ENCODE peak calls at places on chromosomes 6 and 20, in five cellular contexts. S is breast epithelium, M is cardiac muscle cell, P is left lung, D is adrenal gland. F is an unnamed sample. For H3K4me1, the result is how much of the 10 kb centered on the place peaks cover.

GRCh38 chr6:127606131-127606562 is 29.2 kb downstream of the C6orf58 start:
- DNase-seq in S (no peak), M (peak), P (no peak), D (no peak), F (no peak)

GRCh38 chr6:135163440-135163738 is 17.7 kb upstream of the MYB start:
- DNase-seq in S (no peak), M (no peak), P (no peak), D (no peak), F (no peak)

GRCh38 chr6:166402582-166403277 is 20.0 kb upstream of the MPC1 start:
- DNase-seq in S (no peak), M (no peak), P (no peak), D (no peak), F (no peak)

GRCh38 chr20:58378056-58378455 is 11.0 kb upstream of the VAPB start:
- DNase-seq in S (no peak), M (no peak), P (no peak), D (no peak), F (no peak)

GRCh38 chr6:44058617-44059358 is 68.5 kb downstream of the MRPL14 start:
- DNase-seq in S (peak), M (no peak), P (peak), D (peak), F (no peak)

GRCh38 chr20:51456511-51457280 is 85.8 kb downstream of the NFATC2 start:
- DNase-seq in S (peak), M (peak), P (peak), D (peak), F (peak)

GRCh38 chr6:48671506-48671905 is 560.5 kb upstream of the PTCHD4 start:
- DNase-seq in S (no peak), M (no peak), P (no peak), D (no peak), F (no peak)

GRCh38 chr20:56809668-56810067 is 180.6 kb downstream of the TFAP2C start:
- DNase-seq in S (peak), M (no peak), P (no peak), D (no peak), F (no peak)

GRCh38 chr6:115898246-115898645 is 162.4 kb downstream of the FRK start:
- DNase-seq in S (no peak), M (no peak), P (no peak), D (no peak), F (no peak)

GRCh38 chr20:14148042-14148441 is 152.7 kb downstream of the MACROD2 start:
- DNase-seq in S (no peak), M (no peak), P (no peak), D (no peak), F (no peak)

GRCh38 chr6:63788569-63788968 is 153.0 kb downstream of the PHF3 start:
- DNase-seq in S (no peak), M (no peak), P (no peak), D (no peak), F (no peak)

GRCh38 chr6:107179004-107179403 is 63.7 kb upstream of the BEND3 start:
- DNase-seq in S (no peak), M (no peak), P (no peak), D (no peak), F (no peak)

GRCh38 chr20:43096471-43096870 is 93.2 kb downstream of the PTPRT start:
- DNase-seq in S (no peak), M (peak), P (no peak), D (no peak), F (peak)

GRCh38 chr6:18551228-18551627 is 164.1 kb downstream of the RNF144B start:
- DNase-seq in S (no peak), M (no peak), P (no peak), D (no peak), F (no peak)

GRCh38 chr20:363319-364078 is 16.6 kb downstream of the NRSN2 start:
- DNase-seq in S (no peak), M (no peak), P (no peak), D (no peak), F (no peak)

GRCh38 chr6:145497006-145497405 is 238.3 kb downstream of the EPM2A start:
- DNase-seq in S (no peak), M (no peak), P (no peak), D (no peak), F (no peak)

GRCh38 chr20:45044084-45044573 is 56.8 kb downstream of the KCNS1 start:
- DNase-seq in S (no peak), M (peak), P (no peak), D (peak), F (peak)

GRCh38 chr6:513058-513457 is 121.5 kb downstream of the IRF4 start:
- DNase-seq in S (no peak), M (no peak), P (no peak), D (no peak), F (no peak)

GRCh38 chr6:160382946-160383345 is 34.8 kb downstream of the SLC22A3 start:
- DNase-seq in S (no peak), M (no peak), P (no peak), D (no peak), F (no peak)

GRCh38 chr20:62202083-62202395 is 18.0 kb downstream of the HRH3 start:
- DNase-seq in S (no peak), M (no peak), P (peak), D (no peak), F (no peak)

GRCh38 chr6:126228001-126228791 is 111.7 kb upstream of the CENPW start:
- DNase-seq in S (no peak), M (peak), P (peak), D (no peak), F (no peak)

GRCh38 chr6:137879301-137879700 is 12.2 kb downstream of the TNFAIP3 start:
- DNase-seq in S (no peak), M (no peak), P (no peak), D (no peak), F (no peak)

GRCh38 chr20:39877792-39878191 is 811.2 kb downstream of the MAFB start:
- DNase-seq in S (no peak), M (no peak), P (no peak), D (no peak), F (no peak)

GRCh38 chr20:2178328-2179232 is 77.0 kb downstream of the STK35 start:
- DNase-seq in S (no peak), M (peak), P (no peak), D (no peak), F (no peak)

GRCh38 chr6:106889692-106890091 is 84.8 kb downstream of the CD24 start:
- DNase-seq in S (no peak), M (no peak), P (no peak), D (no peak), F (no peak)

GRCh38 chr6:37942606-37943376 is 123.3 kb downstream of the ZFAND3 start:
- DNase-seq in S (no peak), M (no peak), P (no peak), D (no peak), F (no peak)

GRCh38 chr6:138692058-138692977 is 81.3 kb upstream of the CCDC28A start:
- DNase-seq in S (peak), M (peak), P (peak), D (peak), F (peak)

GRCh38 chr6:85679445-85680123 is 36.9 kb upstream of the SYNCRIP start:
- DNase-seq in S (no peak), M (no peak), P (no peak), D (no peak), F (no peak)

GRCh38 chr20:47348539-47349142 is 7.9 kb downstream of the ZMYND8 start:
- DNase-seq in S (no peak), M (no peak), P (no peak), D (no peak), F (no peak)

GRCh38 chr6:81331526-81331925 is 421.0 kb downstream of the TENT5A start:
- DNase-seq in S (no peak), M (no peak), P (no peak), D (no peak), F (no peak)

GRCh38 chr20:16666272-16666671 is 63.6 kb upstream of the SNRPB2 start:
- DNase-seq in S (no peak), M (no peak), P (no peak), D (no peak), F (no peak)

GRCh38 chr6:30883476-30883742 is 910 bp upstream of the DDR1 start:
- DNase-seq in S (no peak), M (no peak), P (no peak), D (no peak), F (no peak)
- H3K4me1 ChIP-seq in S (under half), M (half or more), P (under half), D (under half), F (under half)

DNA sequence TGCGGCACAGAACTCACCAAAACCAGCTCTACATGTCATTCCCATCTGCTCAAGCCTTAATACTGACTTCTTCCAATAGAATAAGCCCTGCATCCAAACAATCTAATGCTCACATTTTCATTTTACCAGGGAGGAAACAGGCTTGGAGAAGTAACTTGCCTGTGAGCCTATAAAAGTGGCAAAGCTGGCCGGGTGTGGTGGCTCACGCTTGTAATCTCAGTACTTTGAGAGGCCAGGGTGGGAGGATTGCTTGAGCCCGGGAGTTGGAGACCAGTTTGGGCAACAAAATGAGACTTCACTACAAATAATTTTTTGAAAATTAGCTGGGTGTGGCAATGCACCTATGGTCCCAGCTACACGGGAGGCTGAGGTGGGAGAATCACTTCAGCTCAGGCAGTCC is 133.7 kb downstream of the LY86 start:
- DNase-seq in S (no peak), M (no peak), P (no peak), D (no peak), F (no peak)
- H3K4me3 ChIP-seq in S (no peak), M (no peak), P (no peak), D (no peak), F (no peak)

DNA sequence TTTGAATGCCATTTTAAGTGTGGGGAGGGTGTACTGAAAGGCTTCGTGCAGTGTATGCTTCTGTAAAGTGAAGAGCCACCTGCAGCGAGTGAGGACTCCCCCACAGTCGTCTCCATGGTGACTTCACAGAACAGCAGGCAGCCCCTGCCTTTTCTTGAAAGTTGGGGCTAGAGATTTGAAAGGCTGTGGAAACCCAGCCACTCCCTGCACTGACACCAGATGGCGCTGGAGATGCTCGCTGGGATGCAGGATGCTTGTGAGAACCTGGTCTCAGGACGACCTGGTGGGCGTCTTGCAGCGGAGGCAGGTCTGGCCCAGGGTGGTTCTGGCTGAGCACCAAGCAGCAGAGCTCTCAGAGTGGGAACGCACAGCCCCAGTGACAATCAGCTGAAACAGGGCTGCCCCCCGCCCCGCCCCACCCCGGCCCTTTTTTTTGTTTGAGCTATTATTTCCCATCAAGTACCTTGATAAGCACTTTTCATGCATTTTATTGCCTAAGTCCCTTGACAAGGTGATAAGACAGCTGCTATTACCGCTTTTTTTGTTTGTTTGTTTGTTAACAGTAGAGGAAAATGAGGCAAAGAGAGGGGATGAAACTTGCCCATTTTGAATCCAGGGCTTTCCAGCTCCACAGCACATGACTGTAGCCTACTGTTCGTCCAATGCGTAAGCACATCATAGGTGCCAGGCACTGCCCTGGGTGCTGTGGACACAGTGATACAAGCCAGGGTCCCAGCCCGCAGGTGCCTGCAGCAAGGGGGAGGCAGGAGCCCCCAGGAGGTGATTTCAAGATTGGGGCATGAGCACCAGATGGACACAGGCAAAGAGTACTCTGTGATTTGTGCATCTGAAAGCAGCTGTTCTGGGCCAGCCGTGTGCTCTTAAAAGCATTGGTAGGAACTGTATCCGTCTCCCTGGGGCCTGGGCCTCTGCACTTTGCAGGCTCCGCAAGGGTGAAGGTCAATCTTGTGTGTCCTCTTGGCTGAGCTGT is 150.1 kb downstream of the SYCP2 start:
- DNase-seq in S (peak), M (peak), P (no peak), D (peak), F (peak)
- TF ChIP-seq CTCF in S (peak), M (peak), P (peak), D (peak), F (peak)

DNA sequence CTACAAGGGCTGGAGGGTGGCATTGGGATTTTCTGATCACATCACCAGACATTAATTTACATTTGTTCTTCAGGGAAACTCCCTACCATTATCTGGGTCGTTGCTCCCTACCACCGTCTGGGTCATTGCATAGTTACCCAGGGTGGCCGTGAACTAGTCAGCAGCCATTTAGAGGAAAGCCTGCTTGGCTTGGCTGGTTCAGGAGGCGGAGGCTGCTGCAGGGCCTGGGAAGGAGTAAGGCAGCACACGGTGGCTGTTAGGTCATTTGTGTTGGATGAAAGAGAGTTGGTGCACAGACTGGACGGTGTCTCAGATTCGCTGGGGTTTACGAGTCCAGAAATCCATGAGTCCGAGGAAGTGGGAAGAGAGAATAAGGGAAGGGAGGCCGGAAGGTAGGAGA is 17.8 kb downstream of the ARID1B start:
- DNase-seq in S (no peak), M (no peak), P (no peak), D (no peak), F (no peak)
- H3K4me1 ChIP-seq in S (under half), M (under half), P (half or more), D (half or more), F (under half)

DNA sequence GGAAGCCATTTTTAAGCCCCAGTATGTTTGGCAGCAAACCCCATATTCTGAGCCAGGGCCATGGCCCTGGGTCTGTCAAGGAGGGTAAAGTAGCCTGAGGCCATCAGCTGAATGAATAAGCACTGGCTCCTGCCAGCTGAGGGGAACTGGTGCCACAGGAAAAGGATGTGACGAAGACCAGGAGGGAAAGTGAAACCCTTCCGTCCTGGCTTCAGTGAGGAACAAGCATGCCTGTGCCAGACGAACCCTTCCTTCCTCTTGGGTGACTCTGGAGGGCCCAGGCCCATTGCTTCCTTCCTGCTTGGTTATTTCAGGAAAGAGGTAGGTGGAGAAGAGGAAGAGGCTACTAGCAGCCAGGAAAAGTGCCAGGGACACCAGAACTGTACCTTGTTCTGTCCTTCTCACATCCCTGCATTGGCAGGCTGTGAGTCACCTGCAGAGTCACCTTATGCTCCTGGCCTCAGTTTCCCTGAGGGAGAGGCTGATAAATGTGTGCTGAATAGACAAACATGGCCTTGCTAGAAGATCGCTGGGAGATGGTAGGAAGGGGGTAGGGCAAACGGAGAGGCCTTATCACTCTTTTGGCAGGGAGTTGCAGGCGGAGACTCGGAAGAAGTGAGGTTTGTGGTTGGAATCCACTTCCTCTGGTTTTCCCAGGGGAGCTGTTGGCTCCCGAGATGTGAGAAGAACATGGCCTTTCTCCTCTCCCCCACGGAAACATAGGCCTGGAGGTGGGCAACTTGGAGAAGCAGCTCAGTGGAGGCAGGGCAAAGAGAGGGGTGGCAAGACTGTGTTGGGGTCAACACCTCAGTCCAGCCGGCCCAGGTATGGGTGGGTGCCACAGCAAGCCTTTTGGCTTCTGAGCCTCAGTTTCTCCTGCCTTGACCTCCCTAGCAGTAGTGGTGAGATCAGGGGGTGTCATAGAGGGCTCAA is 37.4 kb downstream of the COX4I2 start:
- DNase-seq in S (no peak), M (no peak), P (peak), D (peak), F (no peak)
- H3K4me3 ChIP-seq in S (peak), M (no peak), P (peak), D (no peak), F (no peak)

GRCh38 chr6:152701863-152702401 is 4.2 kb downstream of the MYCT1 start:
- DNase-seq in S (no peak), M (no peak), P (no peak), D (no peak), F (no peak)

GRCh38 chr6:152698692-152699091 is 995 bp downstream of the MYCT1 start:
- DNase-seq in S (no peak), M (no peak), P (no peak), D (no peak), F (no peak)

GRCh38 chr6:152697634-152698033 is at the start of gene MYCT1:
- DNase-seq in S (no peak), M (no peak), P (no peak), D (no peak), F (no peak)

GRCh38 chr6:152700427-152700826 is 2.7 kb downstream of the MYCT1 start:
- DNase-seq in S (no peak), M (no peak), P (no peak), D (no peak), F (no peak)

DNA sequence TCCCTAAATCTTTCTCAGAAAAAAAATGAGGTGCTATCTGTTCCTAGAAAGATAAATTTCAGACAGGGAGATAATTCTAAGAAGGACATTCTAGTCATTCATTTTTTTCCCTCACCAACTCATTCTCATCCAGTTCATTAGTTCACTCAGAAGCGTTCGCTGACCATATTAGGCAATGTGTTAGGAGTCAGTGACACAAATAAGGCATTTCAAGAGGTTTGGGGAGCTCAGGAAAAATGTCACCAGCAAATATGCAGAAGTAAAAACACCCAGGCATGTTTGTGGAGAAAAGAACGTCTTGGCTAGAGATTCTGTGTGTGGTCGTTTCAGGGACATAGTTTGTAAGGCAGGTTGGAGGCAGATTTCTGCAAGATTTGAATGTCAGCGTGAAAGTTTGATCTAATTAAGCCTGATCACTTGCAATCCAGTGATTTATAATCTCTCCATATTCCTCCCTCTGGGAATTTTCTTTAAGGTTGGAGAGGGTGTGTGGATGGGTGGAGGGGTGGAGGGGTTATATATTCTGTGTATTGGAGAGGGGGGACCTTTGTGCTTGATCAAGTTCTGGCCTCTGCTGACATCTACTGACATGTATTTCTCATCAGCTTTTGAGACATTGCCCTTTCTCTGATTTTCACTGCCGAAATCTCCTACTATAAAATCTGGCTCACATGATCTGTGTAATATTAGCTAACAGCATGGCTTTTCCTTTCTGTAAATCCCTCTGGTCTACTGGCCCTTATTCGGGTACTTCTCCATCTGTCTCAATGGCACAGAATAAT is 3.6 kb downstream of the MYCT1 start:
- DNase-seq in S (no peak), M (peak), P (no peak), D (no peak), F (no peak)
- TF ChIP-seq CTCF in S (no peak), M (no peak), P (no peak), D (no peak), F (no peak)

F was measured in pancreas.